ENCODE peak calls at places on chromosomes 4 and X, in five cellular contexts. J, Y, O, L and A are unnamed samples.

GRCh38 chrX:105297041-105297440 is 76.5 kb upstream of the TEX13A start:
- DNase-seq in Y (no peak), J (no peak), O (no peak), L (no peak), A (no peak)

GRCh38 chr4:108107729-108108382 is 60.9 kb downstream of the LEF1 start:
- DNase-seq in J (peak), Y (no peak), O (peak), L (peak), A (no peak)

GRCh38 chr4:22695917-22696316 is 3.2 kb downstream of the GBA3 start:
- DNase-seq in Y (no peak), L (no peak), O (no peak), J (no peak), A (no peak)

GRCh38 chr4:77021614-77022089 is 54.1 kb downstream of the CCNI start:
- DNase-seq in O (no peak), L (no peak), Y (no peak), J (no peak), A (no peak)

GRCh38 chr4:138630666-138631065 is 384.9 kb upstream of the NOCT start:
- DNase-seq in J (no peak), O (no peak), L (no peak), Y (no peak), A (no peak)

GRCh38 chrX:50691820-50692219 is 122.2 kb downstream of the SHROOM4 start:
- DNase-seq in Y (peak), L (no peak), J (no peak), O (no peak), A (no peak)

GRCh38 chrX:10167573-10167972 is 10.8 kb downstream of the CLCN4 start:
- DNase-seq in L (no peak), J (no peak), Y (peak), O (no peak), A (no peak)

GRCh38 chr4:153326513-153326912 is 18.0 kb upstream of the MND1 start:
- DNase-seq in J (no peak), L (no peak), Y (peak), O (no peak), A (no peak)

GRCh38 chr4:128540122-128540521 is 252.5 kb upstream of the PGRMC2 start:
- DNase-seq in Y (no peak), J (no peak), L (no peak), O (no peak), A (no peak)

GRCh38 chr4:98613453-98614075 is 44.8 kb downstream of the TSPAN5 start:
- DNase-seq in O (no peak), L (no peak), Y (no peak), J (no peak), A (no peak)